ENCODE peak calls at places on chromosomes 11 and 22, in ten cellular contexts. One of them, this sample, is unnamed.

GRCh38 chr11:96109265-96110030 is 185.5 kb upstream of the MTMR2 start:
- DNase-seq in iPS DF 19.7: no peak
- DNase-seq in ELR: no peak
- DNase-seq in progenitor cell of endocrine pancreas: no peak
- DNase-seq in nucleus accumbens: no peak
- DNase-seq in activated CD8-positive, alpha-beta memory T cell treated with anti-CD3 and anti-CD28 coated beads, Interleukin-2, amount 50 U/mL, for 4 hours: no peak
- DNase-seq in non-pigmented ciliary epithelial cell: no peak
- DNase-seq in posterior vena cava: no peak
- DNase-seq in skeletal muscle cell: no peak
- DNase-seq in RPMI7951: no peak
- DNase-seq in this sample: no peak

GRCh38 chr11:95304777-95305176 is 73.8 kb upstream of the SESN3 start:
- DNase-seq in activated CD8-positive, alpha-beta memory T cell treated with anti-CD3 and anti-CD28 coated beads, Interleukin-2, amount 50 U/mL, for 4 hours: no peak
- DNase-seq in ELR: no peak
- DNase-seq in posterior vena cava: no peak
- DNase-seq in iPS DF 19.7: no peak
- DNase-seq in RPMI7951: no peak
- DNase-seq in skeletal muscle cell: no peak
- DNase-seq in nucleus accumbens: no peak
- DNase-seq in non-pigmented ciliary epithelial cell: no peak
- DNase-seq in progenitor cell of endocrine pancreas: no peak
- DNase-seq in this sample: no peak

GRCh38 chr22:27632451-27633295 is 168.9 kb downstream of the MN1 start:
- DNase-seq in non-pigmented ciliary epithelial cell: no peak
- DNase-seq in activated CD8-positive, alpha-beta memory T cell treated with anti-CD3 and anti-CD28 coated beads, Interleukin-2, amount 50 U/mL, for 4 hours: no peak
- DNase-seq in ELR: no peak
- DNase-seq in progenitor cell of endocrine pancreas: no peak
- DNase-seq in RPMI7951: no peak
- DNase-seq in skeletal muscle cell: no peak
- DNase-seq in iPS DF 19.7: no peak
- DNase-seq in posterior vena cava: peak
- DNase-seq in nucleus accumbens: no peak
- DNase-seq in this sample: no peak

GRCh38 chr22:28935140-28935539 is 51.8 kb downstream of the ZNRF3 start:
- DNase-seq in iPS DF 19.7: no peak
- DNase-seq in skeletal muscle cell: no peak
- DNase-seq in activated CD8-positive, alpha-beta memory T cell treated with anti-CD3 and anti-CD28 coated beads, Interleukin-2, amount 50 U/mL, for 4 hours: no peak
- DNase-seq in posterior vena cava: no peak
- DNase-seq in RPMI7951: no peak
- DNase-seq in nucleus accumbens: no peak
- DNase-seq in progenitor cell of endocrine pancreas: no peak
- DNase-seq in ELR: no peak
- DNase-seq in non-pigmented ciliary epithelial cell: no peak
- DNase-seq in this sample: no peak

GRCh38 chr11:72585762-72586590 is 88.2 kb downstream of the PDE2A start:
- DNase-seq in progenitor cell of endocrine pancreas: peak
- DNase-seq in ELR: peak
- DNase-seq in RPMI7951: peak
- DNase-seq in skeletal muscle cell: no peak
- DNase-seq in activated CD8-positive, alpha-beta memory T cell treated with anti-CD3 and anti-CD28 coated beads, Interleukin-2, amount 50 U/mL, for 4 hours: peak
- DNase-seq in non-pigmented ciliary epithelial cell: no peak
- DNase-seq in nucleus accumbens: peak
- DNase-seq in posterior vena cava: peak
- DNase-seq in iPS DF 19.7: no peak
- DNase-seq in this sample: peak

GRCh38 chr11:58498464-58498863 is 9.4 kb downstream of the OR5B21 start:
- DNase-seq in progenitor cell of endocrine pancreas: no peak
- DNase-seq in skeletal muscle cell: no peak
- DNase-seq in iPS DF 19.7: no peak
- DNase-seq in nucleus accumbens: no peak
- DNase-seq in posterior vena cava: no peak
- DNase-seq in RPMI7951: no peak
- DNase-seq in non-pigmented ciliary epithelial cell: no peak
- DNase-seq in activated CD8-positive, alpha-beta memory T cell treated with anti-CD3 and anti-CD28 coated beads, Interleukin-2, amount 50 U/mL, for 4 hours: peak
- DNase-seq in ELR: no peak
- DNase-seq in this sample: no peak

GRCh38 chr11:64742940-64743590 is 877 bp downstream of the RASGRP2 start:
- DNase-seq in progenitor cell of endocrine pancreas: peak
- DNase-seq in skeletal muscle cell: no peak
- DNase-seq in activated CD8-positive, alpha-beta memory T cell treated with anti-CD3 and anti-CD28 coated beads, Interleukin-2, amount 50 U/mL, for 4 hours: peak
- DNase-seq in nucleus accumbens: peak
- DNase-seq in RPMI7951: no peak
- DNase-seq in ELR: peak
- DNase-seq in non-pigmented ciliary epithelial cell: no peak
- DNase-seq in posterior vena cava: peak
- DNase-seq in iPS DF 19.7: no peak
- DNase-seq in this sample: peak

GRCh38 chr11:116374085-116374484 is 398.7 kb downstream of the BUD13 start:
- DNase-seq in nucleus accumbens: no peak
- DNase-seq in non-pigmented ciliary epithelial cell: no peak
- DNase-seq in activated CD8-positive, alpha-beta memory T cell treated with anti-CD3 and anti-CD28 coated beads, Interleukin-2, amount 50 U/mL, for 4 hours: no peak
- DNase-seq in posterior vena cava: no peak
- DNase-seq in RPMI7951: no peak
- DNase-seq in ELR: no peak
- DNase-seq in iPS DF 19.7: no peak
- DNase-seq in skeletal muscle cell: no peak
- DNase-seq in progenitor cell of endocrine pancreas: no peak
- DNase-seq in this sample: no peak

GRCh38 chr11:3232956-3233355 is 739 bp upstream of the MRGPRE start:
- DNase-seq in nucleus accumbens: no peak
- DNase-seq in activated CD8-positive, alpha-beta memory T cell treated with anti-CD3 and anti-CD28 coated beads, Interleukin-2, amount 50 U/mL, for 4 hours: no peak
- DNase-seq in RPMI7951: no peak
- DNase-seq in iPS DF 19.7: no peak
- DNase-seq in non-pigmented ciliary epithelial cell: no peak
- DNase-seq in progenitor cell of endocrine pancreas: no peak
- DNase-seq in posterior vena cava: no peak
- DNase-seq in ELR: no peak
- DNase-seq in skeletal muscle cell: no peak
- DNase-seq in this sample: no peak

GRCh38 chr11:47430524-47430923 is 4.3 kb upstream of the PSMC3 start:
- DNase-seq in RPMI7951: no peak
- DNase-seq in ELR: no peak
- DNase-seq in activated CD8-positive, alpha-beta memory T cell treated with anti-CD3 and anti-CD28 coated beads, Interleukin-2, amount 50 U/mL, for 4 hours: no peak
- DNase-seq in iPS DF 19.7: no peak
- DNase-seq in non-pigmented ciliary epithelial cell: no peak
- DNase-seq in skeletal muscle cell: no peak
- DNase-seq in progenitor cell of endocrine pancreas: no peak
- DNase-seq in posterior vena cava: no peak
- DNase-seq in nucleus accumbens: peak
- DNase-seq in this sample: no peak

GRCh38 chr22:20816559-20816958 is 42.1 kb downstream of the PI4KA start:
- DNase-seq in nucleus accumbens: no peak
- DNase-seq in iPS DF 19.7: no peak
- DNase-seq in skeletal muscle cell: no peak
- DNase-seq in posterior vena cava: no peak
- DNase-seq in RPMI7951: no peak
- DNase-seq in non-pigmented ciliary epithelial cell: no peak
- DNase-seq in ELR: no peak
- DNase-seq in progenitor cell of endocrine pancreas: no peak
- DNase-seq in activated CD8-positive, alpha-beta memory T cell treated with anti-CD3 and anti-CD28 coated beads, Interleukin-2, amount 50 U/mL, for 4 hours: no peak
- DNase-seq in this sample: no peak

GRCh38 chr22:49324527-49325491 is 502.9 kb downstream of the BRD1 start:
- DNase-seq in RPMI7951: no peak
- DNase-seq in skeletal muscle cell: no peak
- DNase-seq in progenitor cell of endocrine pancreas: peak
- DNase-seq in non-pigmented ciliary epithelial cell: no peak
- DNase-seq in nucleus accumbens: no peak
- DNase-seq in activated CD8-positive, alpha-beta memory T cell treated with anti-CD3 and anti-CD28 coated beads, Interleukin-2, amount 50 U/mL, for 4 hours: no peak
- DNase-seq in ELR: no peak
- DNase-seq in iPS DF 19.7: no peak
- DNase-seq in posterior vena cava: peak
- DNase-seq in this sample: no peak

GRCh38 chr11:117837070-117837776 is 12.7 kb upstream of the FXYD2 start:
- DNase-seq in nucleus accumbens: no peak
- DNase-seq in progenitor cell of endocrine pancreas: no peak
- DNase-seq in skeletal muscle cell: no peak
- DNase-seq in ELR: no peak
- DNase-seq in posterior vena cava: peak
- DNase-seq in RPMI7951: no peak
- DNase-seq in iPS DF 19.7: no peak
- DNase-seq in non-pigmented ciliary epithelial cell: no peak
- DNase-seq in activated CD8-positive, alpha-beta memory T cell treated with anti-CD3 and anti-CD28 coated beads, Interleukin-2, amount 50 U/mL, for 4 hours: no peak
- DNase-seq in this sample: no peak

This sample was measured in astrocyte of the hippocampus.